ENCODE peak calls at places on chromosomes 13 and 19, in eight cellular contexts. S, V, K, L, B, F, T and U are unnamed samples.

GRCh38 chr19:47190167-47190727 is 40.8 kb downstream of the BBC3 start:
- DNase-seq in B (peak), K (no peak), T (peak), F (peak), V (peak), S (peak), L (no peak), U (peak)

GRCh38 chr19:31312004-31312403 is 37.2 kb downstream of the TSHZ3 start:
- DNase-seq in S (no peak), T (peak), B (no peak), V (peak), K (peak), L (no peak), F (no peak), U (no peak)

GRCh38 chr19:53511933-53512374 is 26.0 kb upstream of the ZNF331 start:
- DNase-seq in K (no peak), S (peak), F (no peak), V (peak), B (peak), T (peak), L (peak), U (peak)

GRCh38 chr19:8846819-8847218 is 14.6 kb downstream of the MBD3L1 start:
- DNase-seq in B (no peak), S (no peak), F (no peak), V (no peak), L (no peak), K (no peak), T (no peak), U (no peak)

GRCh38 chr13:94192576-94192975 is 286.9 kb downstream of the DCT start:
- DNase-seq in K (no peak), T (peak), L (no peak), S (no peak), V (peak), B (no peak), F (no peak), U (no peak)

GRCh38 chr13:94239135-94239534 is 240.3 kb downstream of the DCT start:
- DNase-seq in F (no peak), V (peak), L (no peak), S (no peak), B (no peak), T (peak), K (no peak), U (no peak)

GRCh38 chr19:47305309-47305751 is 4.3 kb upstream of the C5AR1 start:
- DNase-seq in B (peak), S (peak), F (no peak), L (peak), T (peak), K (peak), V (peak), U (peak)

GRCh38 chr19:4635763-4636135 is 3.6 kb upstream of the TNFAIP8L1 start:
- DNase-seq in K (no peak), S (no peak), F (no peak), T (no peak), L (no peak), V (no peak), B (no peak), U (no peak)

GRCh38 chr19:34482380-34483250 is 1.1 kb downstream of the WTIP start:
- DNase-seq in L (no peak), F (no peak), V (no peak), S (no peak), T (peak), K (no peak), B (no peak), U (peak)

GRCh38 chr19:50046649-50047503 is 21.1 kb downstream of the ZNF473 start:
- DNase-seq in S (peak), V (peak), T (peak), B (no peak), F (peak), L (peak), K (no peak), U (no peak)

GRCh38 chr19:46040952-46041500 is at the start of gene IGFL4:
- DNase-seq in V (no peak), T (peak), K (no peak), B (no peak), L (no peak), S (no peak), F (no peak), U (no peak)

GRCh38 chr19:4516199-4516938 is 1.9 kb downstream of the PLIN4 start:
- DNase-seq in B (no peak), K (no peak), V (no peak), S (no peak), T (no peak), L (no peak), F (no peak), U (no peak)

GRCh38 chr13:68439821-68440220 is 1209.7 kb upstream of the PCDH9 start:
- DNase-seq in S (no peak), F (no peak), T (peak), K (peak), B (no peak), V (no peak), L (no peak), U (no peak)

GRCh38 chr13:94494021-94494420 is 14.5 kb upstream of the DCT start:
- DNase-seq in K (no peak), B (no peak), L (no peak), S (no peak), T (no peak), F (no peak), V (no peak), U (no peak)

GRCh38 chr19:15280915-15281683 is 48.9 kb upstream of the EPHX3 start:
- DNase-seq in S (peak), F (peak), B (no peak), K (peak), V (peak), T (peak), L (no peak), U (peak)

GRCh38 chr13:27022571-27023311 is 148.9 kb downstream of the USP12 start:
- DNase-seq in F (peak), S (no peak), T (peak), B (no peak), L (no peak), K (no peak), V (no peak), U (no peak)

GRCh38 chr13:110287031-110287828 is 19.7 kb downstream of the COL4A1 start:
- DNase-seq in T (peak), L (no peak), S (no peak), B (no peak), K (no peak), V (peak), F (no peak), U (no peak)

GRCh38 chr19:54638683-54639082 is 8.4 kb downstream of the LILRB1 start:
- DNase-seq in V (no peak), K (no peak), L (no peak), F (no peak), S (no peak), T (no peak), B (no peak), U (no peak)

GRCh38 chr13:32347651-32348050 is 32.3 kb downstream of the BRCA2 start:
- DNase-seq in V (no peak), K (no peak), T (no peak), B (no peak), L (no peak), S (no peak), F (no peak), U (no peak)

GRCh38 chr13:108352599-108352998 is 83.1 kb downstream of the TNFSF13B start:
- DNase-seq in F (no peak), V (no peak), L (no peak), S (no peak), K (peak), T (no peak), B (no peak), U (no peak)

GRCh38 chr13:111115051-111115840 is at the start of gene ARHGEF7:
- DNase-seq in B (no peak), S (peak), V (no peak), L (no peak), F (no peak), K (no peak), T (peak), U (no peak)

GRCh38 chr19:55836340-55836739 is at the start of gene NLRP4:
- DNase-seq in S (no peak), V (no peak), L (no peak), F (no peak), T (no peak), B (no peak), K (no peak), U (no peak)

GRCh38 chr19:10363789-10364281 is 16.5 kb downstream of the TYK2 start:
- DNase-seq in S (no peak), K (no peak), V (peak), L (no peak), B (no peak), F (no peak), T (peak), U (no peak)

GRCh38 chr19:53333071-53333465 is 481 bp upstream of the ZNF845 start:
- DNase-seq in V (peak), T (peak), B (no peak), S (peak), F (no peak), K (no peak), L (no peak), U (peak)

GRCh38 chr19:33429891-33430673 is 56.6 kb downstream of the CEBPG start:
- DNase-seq in K (no peak), V (no peak), S (peak), T (no peak), B (no peak), L (no peak), F (no peak), U (peak)

GRCh38 chr13:50236898-50237318 is 221.7 kb downstream of the KCNRG start:
- DNase-seq in V (peak), T (no peak), K (no peak), B (no peak), L (no peak), F (no peak), S (no peak), U (no peak)